ENCODE peak calls at places on chromosomes 13 and 19, in seven cellular contexts. Y is lung, V is SK-N-SH, G is endodermal cell, J is lower lobe of right lung, N is psoas muscle, X is stomach. A is an unnamed sample. For H3K4me1, the result is how much of the 10 kb centered on the place peaks cover.

GRCh38 chr19:51589511-51589910 is 18.4 kb downstream of the ZNF175 start:
- DNase-seq in X (no peak), Y (no peak), G (no peak), J (no peak), N (no peak), V (no peak), A (no peak)

GRCh38 chr19:9865732-9866627 is 30.9 kb downstream of the PIN1 start:
- DNase-seq in G (no peak), V (no peak), N (no peak), Y (no peak), X (no peak), J (no peak), A (no peak)

GRCh38 chr19:2084993-2085720 is 11.0 kb downstream of the MOB3A start:
- DNase-seq in J (peak), V (peak), G (no peak), Y (peak), N (peak), X (peak), A (peak)

GRCh38 chr19:6260912-6261636 is 18.7 kb downstream of the MLLT1 start:
- DNase-seq in J (no peak), X (peak), N (no peak), G (peak), V (peak), Y (no peak), A (peak)

GRCh38 chr13:39971526-39971925 is 316.1 kb downstream of the COG6 start:
- DNase-seq in Y (no peak), G (no peak), X (no peak), V (no peak), N (no peak), J (no peak), A (no peak)

GRCh38 chr19:14073925-14074838 is 1.6 kb downstream of the MISP3 start:
- DNase-seq in V (peak), X (peak), G (no peak), N (no peak), Y (no peak), J (no peak), A (no peak)

GRCh38 chr19:50434525-50434924 is 1.8 kb downstream of the MYBPC2 start:
- DNase-seq in V (peak), G (peak), N (no peak), X (no peak), J (no peak), Y (no peak), A (no peak)

GRCh38 chr13:105333416-105333815 is 1202.0 kb downstream of the EFNB2 start:
- DNase-seq in J (no peak), X (no peak), N (no peak), Y (no peak), V (no peak), G (no peak), A (no peak)

GRCh38 chr19:44260343-44260681 is 626 bp downstream of the ZNF233 start:
- DNase-seq in X (no peak), Y (no peak), G (peak), V (peak), N (no peak), J (no peak), A (no peak)

GRCh38 chr19:19538077-19538764 is at the start of gene CILP2:
- DNase-seq in Y (no peak), X (peak), N (peak), G (peak), J (peak), V (peak), A (peak)

DNA sequence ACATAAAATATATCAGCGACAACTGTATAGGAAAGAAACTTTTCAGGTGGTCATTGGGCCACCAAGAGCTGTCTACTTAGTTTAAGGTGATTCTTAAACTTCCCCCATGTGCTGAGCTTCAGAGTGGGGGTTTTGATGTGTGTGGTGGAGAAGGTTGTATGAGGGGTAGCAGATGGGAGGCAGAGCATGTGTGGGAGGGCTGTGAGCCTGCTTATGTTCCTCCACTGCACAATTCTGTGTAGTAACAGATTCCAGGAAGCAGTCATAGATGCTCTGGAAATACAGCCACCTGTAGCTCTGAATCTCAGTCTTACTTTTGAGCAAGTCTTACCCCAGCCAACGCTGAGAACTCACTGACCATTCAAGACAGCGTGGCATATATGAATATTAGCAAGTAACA is 95.3 kb upstream of the SPATA13 start:
- DNase-seq in J (no peak), G (peak), Y (no peak), X (no peak), V (no peak), N (no peak), A (no peak)
- H3K27ac ChIP-seq in J (no peak), G (no peak), Y (no peak), X (no peak), V (no peak), N (no peak), A (no peak)

DNA sequence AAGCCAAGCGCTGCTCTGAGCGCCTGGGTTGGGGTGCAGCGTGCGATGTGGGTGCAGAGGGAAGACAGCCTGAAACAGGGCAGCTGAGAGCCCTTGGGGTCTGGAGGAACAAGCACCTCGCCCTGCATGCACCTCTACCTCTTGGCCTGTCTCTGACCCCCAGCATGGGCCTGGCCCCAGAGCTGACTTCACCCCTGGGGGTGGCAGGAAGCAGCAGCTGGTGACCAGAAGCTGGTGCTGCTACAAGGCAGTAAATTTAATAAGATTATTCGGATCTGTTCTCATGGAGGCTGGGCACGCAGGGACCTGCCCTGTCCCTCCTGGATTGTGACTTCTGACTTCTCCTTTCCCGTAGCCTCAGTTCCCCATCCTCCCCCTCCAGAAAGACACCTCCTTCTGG is 5.2 kb downstream of the GNG8 start:
- DNase-seq in G (no peak), N (no peak), J (no peak), X (no peak), V (peak), Y (no peak), A (no peak)
- H3K4me1 ChIP-seq in G (under half), N (under half), J (under half), X (under half), V (half or more), Y (under half), A (under half)

DNA sequence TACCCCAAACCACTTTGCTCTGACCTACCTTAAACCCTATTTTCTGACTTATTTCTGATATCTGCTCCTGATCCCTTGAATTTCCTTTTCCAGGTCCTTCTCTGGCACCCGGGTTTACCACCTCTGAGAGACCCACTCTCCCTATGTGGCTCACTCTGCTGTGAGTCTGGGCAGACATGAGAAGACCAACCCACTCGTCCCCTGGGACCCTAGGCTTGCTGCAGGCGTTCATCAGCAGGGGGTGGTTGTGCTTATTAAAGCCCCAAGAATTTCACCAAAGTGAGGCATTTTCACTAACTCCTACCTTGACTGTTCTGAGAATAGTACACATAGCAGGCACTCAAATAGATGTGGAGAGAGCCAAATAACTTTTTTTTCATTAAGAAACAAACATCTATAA is 220.1 kb downstream of the KLF12 start:
- DNase-seq in J (no peak), X (no peak), V (no peak), N (no peak), G (no peak), Y (no peak), A (no peak)
- H3K4me3 ChIP-seq in J (no peak), X (no peak), V (no peak), N (no peak), G (no peak), Y (no peak), A (no peak)

GRCh38 chr19:4101496-4101770 is 22.5 kb downstream of the MAP2K2 start:
- DNase-seq in J (no peak), N (no peak), G (no peak), Y (no peak), V (no peak), X (no peak), A (no peak)
- H3K27ac ChIP-seq in J (no peak), N (no peak), G (no peak), Y (no peak), V (no peak), X (no peak), A (no peak)

GRCh38 chr19:41897820-41898219 is 14.8 kb downstream of the ARHGEF1 start:
- DNase-seq in N (no peak), X (no peak), G (no peak), J (no peak), V (no peak), Y (no peak), A (no peak)

GRCh38 chr19:41896581-41896942 is 13.6 kb downstream of the ARHGEF1 start:
- DNase-seq in G (no peak), X (no peak), N (no peak), Y (no peak), V (no peak), J (no peak), A (no peak)

GRCh38 chr19:41894350-41894749 is 11.4 kb downstream of the ARHGEF1 start:
- DNase-seq in X (no peak), Y (no peak), N (no peak), J (no peak), V (no peak), G (no peak), A (no peak)

GRCh38 chr19:41897181-41897580 is 14.2 kb downstream of the ARHGEF1 start:
- DNase-seq in J (no peak), Y (no peak), V (no peak), N (no peak), G (no peak), X (no peak), A (no peak)

GRCh38 chr19:41895745-41896580 is 13.0 kb downstream of the ARHGEF1 start:
- DNase-seq in Y (no peak), G (no peak), N (no peak), V (no peak), X (no peak), J (no peak), A (no peak)
- H3K4me1 ChIP-seq in Y (under half), G (under half), N (under half), V (under half), X (under half), J (under half), A (under half)

GRCh38 chr13:91351123-91351522 is 3.6 kb downstream of the MIR17HG start:
- DNase-seq in V (no peak), G (no peak), Y (no peak), X (no peak), N (no peak), J (no peak), A (no peak)

GRCh38 chr13:91348906-91349435 is 1.5 kb downstream of the MIR17HG start:
- DNase-seq in J (peak), G (peak), N (peak), X (peak), Y (peak), V (peak), A (peak)

GRCh38 chr13:91353494-91353893 is 6.0 kb downstream of the MIR17HG start:
- DNase-seq in J (no peak), N (no peak), Y (no peak), X (no peak), V (no peak), G (no peak), A (no peak)

GRCh38 chr13:91349992-91350911 is 2.8 kb downstream of the MIR17HG start:
- DNase-seq in G (no peak), V (no peak), Y (no peak), X (no peak), N (no peak), J (no peak), A (no peak)

GRCh38 chr13:91351980-91352379 is 4.5 kb downstream of the MIR17HG start:
- DNase-seq in V (no peak), X (no peak), N (no peak), G (no peak), J (no peak), Y (no peak), A (no peak)
- H3K4me3 ChIP-seq in V (no peak), X (no peak), N (no peak), G (peak), J (no peak), Y (no peak), A (no peak)

DNA sequence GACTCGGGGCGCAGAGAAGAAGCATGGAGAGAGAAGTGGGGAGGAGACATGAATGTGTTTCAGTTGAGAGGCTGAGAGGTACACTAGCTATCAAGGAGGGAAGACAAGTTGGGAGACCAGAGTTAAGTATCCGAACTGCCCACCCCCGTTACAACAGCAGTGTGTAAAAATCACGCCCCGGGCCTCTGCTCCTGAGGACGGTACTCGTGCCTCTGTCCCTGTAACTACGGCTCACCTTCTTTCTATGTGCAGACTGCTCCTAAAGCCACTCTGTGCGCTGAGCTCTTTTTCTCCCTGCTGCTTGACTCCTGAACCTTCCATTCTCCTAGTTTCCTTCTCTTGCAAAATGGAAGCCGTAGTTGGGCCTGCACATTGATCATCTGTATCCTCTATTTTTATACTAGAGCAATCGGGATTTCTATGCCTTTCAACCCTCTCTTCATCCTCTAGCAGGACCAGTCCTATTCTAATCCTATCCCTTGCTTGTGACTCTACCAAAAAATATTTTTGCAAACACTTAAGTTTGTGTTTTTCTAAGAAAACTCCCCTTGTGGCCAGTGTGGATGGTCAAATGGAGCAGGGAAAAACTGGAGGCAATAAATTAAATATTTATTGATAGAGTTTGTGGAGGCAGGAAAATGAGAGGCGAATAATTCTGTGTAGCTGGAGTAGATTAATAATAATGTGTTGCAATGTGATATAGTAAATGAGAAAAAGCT is 569 bp downstream of the POLR1D start:
- DNase-seq in J (no peak), N (no peak), G (no peak), X (no peak), Y (no peak), V (peak), A (no peak)
- H3K27ac ChIP-seq in J (peak), N (peak), G (peak), X (peak), Y (peak), V (peak), A (peak)